ENCODE peak calls at places on chromosomes 3 and 15, in five cellular contexts. S is A549, J is HepG2, Q is K562, N is GM23338. X is an unnamed sample. For H3K4me1, the result is how much of the 10 kb centered on the place peaks cover.

GRCh38 chr15:89143503-89144162 is 55.4 kb downstream of the ABHD2 start:
- DNase-seq in S (no peak), J (no peak), Q (no peak), N (no peak), X (no peak)

GRCh38 chr3:49900491-49901153 is 3.1 kb downstream of the MST1R start:
- DNase-seq in S (peak), J (no peak), Q (no peak), N (peak), X (peak)

GRCh38 chr3:142210608-142211007 is 14.8 kb downstream of the GK5 start:
- DNase-seq in S (no peak), J (no peak), Q (no peak), N (peak), X (no peak)

GRCh38 chr15:52100807-52101206 is 11.8 kb downstream of the BCL2L10 start:
- DNase-seq in S (no peak), J (no peak), Q (no peak), N (no peak), X (peak)

GRCh38 chr3:101279162-101279561 is 41.2 kb downstream of the IMPG2 start:
- DNase-seq in S (no peak), J (no peak), Q (no peak), N (no peak), X (no peak)

GRCh38 chr3:127589600-127590281 is 792 bp downstream of the TPRA1 start:
- DNase-seq in S (no peak), J (no peak), Q (no peak), N (no peak), X (no peak)

GRCh38 chr15:26665950-26666921 is 106.6 kb downstream of the GABRB3 start:
- DNase-seq in S (no peak), J (no peak), Q (no peak), N (peak), X (no peak)

GRCh38 chr3:56885461-56885860 is 83.7 kb upstream of the ARHGEF3 start:
- DNase-seq in S (no peak), J (no peak), Q (no peak), N (no peak), X (no peak)

GRCh38 chr3:154122912-154123559 is 1.8 kb downstream of the ARHGEF26 start:
- DNase-seq in S (no peak), J (peak), Q (no peak), N (peak), X (no peak)

GRCh38 chr15:56940388-56940787 is 21.9 kb downstream of the TCF12 start:
- DNase-seq in S (no peak), J (no peak), Q (no peak), N (no peak), X (no peak)

GRCh38 chr3:138187296-138188012 is at the start of gene ARMC8:
- DNase-seq in S (peak), J (peak), Q (peak), N (peak), X (peak)

GRCh38 chr3:23880703-23881339 is 36.0 kb downstream of the NKIRAS1 start:
- DNase-seq in S (no peak), J (no peak), Q (no peak), N (no peak), X (no peak)

GRCh38 chr3:53493997-53494791 is at the start of gene CACNA1D:
- DNase-seq in S (no peak), J (no peak), Q (no peak), N (peak), X (peak)

GRCh38 chr3:4656059-4656458 is 162.9 kb downstream of the ITPR1 start:
- DNase-seq in S (peak), J (peak), Q (peak), N (peak), X (peak)

GRCh38 chr15:34043391-34043790 is 4.4 kb upstream of the AVEN start:
- DNase-seq in S (no peak), J (no peak), Q (no peak), N (no peak), X (no peak)

GRCh38 chr15:55282284-55282833 is 7.3 kb downstream of the RAB27A start:
- DNase-seq in S (no peak), J (no peak), Q (peak), N (no peak), X (no peak)

GRCh38 chr15:91055548-91056331 is 33.3 kb upstream of the VPS33B start:
- DNase-seq in S (peak), J (peak), Q (no peak), N (peak), X (peak)

GRCh38 chr3:99172736-99173657 is 271.5 kb upstream of the DCBLD2 start:
- DNase-seq in S (peak), J (peak), Q (peak), N (peak), X (peak)

GRCh38 chr3:57943525-57944312 is 64.5 kb upstream of the FLNB start:
- DNase-seq in S (no peak), J (no peak), Q (no peak), N (no peak), X (no peak)

GRCh38 chr3:65128346-65128745 is 440.5 kb upstream of the ADAMTS9 start:
- DNase-seq in S (no peak), J (no peak), Q (no peak), N (no peak), X (no peak)

GRCh38 chr3:77489216-77489615 is 449.3 kb downstream of the ROBO2 start:
- DNase-seq in S (no peak), J (no peak), Q (no peak), N (no peak), X (no peak)

GRCh38 chr3:27720029-27720518 is 2.0 kb downstream of the EOMES start:
- DNase-seq in S (no peak), J (no peak), Q (no peak), N (peak), X (no peak)

GRCh38 chr15:56325186-56325585 is 40.0 kb upstream of the TEX9 start:
- DNase-seq in S (no peak), J (no peak), Q (no peak), N (no peak), X (no peak)

GRCh38 chr3:53791317-53791716 is 54.9 kb downstream of the CHDH start:
- DNase-seq in S (no peak), J (no peak), Q (no peak), N (no peak), X (no peak)

GRCh38 chr3:128548011-128548410 is 55.0 kb upstream of the GATA2 start:
- DNase-seq in S (no peak), J (no peak), Q (no peak), N (no peak), X (no peak)

GRCh38 chr3:170352936-170353335 is 4.6 kb upstream of the SKIL start:
- DNase-seq in S (no peak), J (no peak), Q (no peak), N (no peak), X (no peak)

GRCh38 chr3:71495708-71496472 is 87.6 kb downstream of the FOXP1 start:
- DNase-seq in S (peak), J (peak), Q (no peak), N (peak), X (no peak)

GRCh38 chr3:39166134-39166710 is 12.8 kb upstream of the CSRNP1 start:
- DNase-seq in S (no peak), J (no peak), Q (no peak), N (no peak), X (no peak)

GRCh38 chr3:108391917-108392585 is 95.7 kb downstream of the HHLA2 start:
- DNase-seq in S (no peak), J (no peak), Q (no peak), N (no peak), X (no peak)

GRCh38 chr15:88016373-88016772 is 240.2 kb downstream of the NTRK3 start:
- DNase-seq in S (no peak), J (no peak), Q (no peak), N (no peak), X (no peak)

GRCh38 chr15:48440084-48440483 is 108.9 kb downstream of the DUT start:
- DNase-seq in S (no peak), J (no peak), Q (no peak), N (peak), X (no peak)

DNA sequence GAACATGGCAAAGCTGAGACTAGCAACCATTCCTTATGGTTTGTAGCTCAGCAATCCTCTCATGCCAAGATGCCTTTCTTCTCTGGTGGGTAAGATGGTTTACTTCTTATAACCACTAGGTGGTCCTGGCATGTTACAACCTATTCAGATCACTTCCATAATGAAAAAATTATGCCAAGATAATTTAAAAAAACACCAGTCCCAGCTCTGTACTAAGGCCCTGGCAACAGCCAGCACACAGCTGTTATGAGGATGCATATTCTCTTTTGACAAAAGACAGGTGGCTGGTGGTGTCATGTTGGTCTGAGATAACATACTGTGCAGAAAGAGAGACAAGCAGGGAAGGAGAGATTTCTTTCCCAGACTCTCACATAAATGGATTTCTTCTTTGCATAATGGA is 65.7 kb upstream of the FRMD4B start:
- DNase-seq in S (no peak), J (no peak), Q (no peak), N (peak), X (no peak)
- TF ChIP-seq REST in S (no peak), J (no peak), Q (no peak), N (no peak), X (no peak)

DNA sequence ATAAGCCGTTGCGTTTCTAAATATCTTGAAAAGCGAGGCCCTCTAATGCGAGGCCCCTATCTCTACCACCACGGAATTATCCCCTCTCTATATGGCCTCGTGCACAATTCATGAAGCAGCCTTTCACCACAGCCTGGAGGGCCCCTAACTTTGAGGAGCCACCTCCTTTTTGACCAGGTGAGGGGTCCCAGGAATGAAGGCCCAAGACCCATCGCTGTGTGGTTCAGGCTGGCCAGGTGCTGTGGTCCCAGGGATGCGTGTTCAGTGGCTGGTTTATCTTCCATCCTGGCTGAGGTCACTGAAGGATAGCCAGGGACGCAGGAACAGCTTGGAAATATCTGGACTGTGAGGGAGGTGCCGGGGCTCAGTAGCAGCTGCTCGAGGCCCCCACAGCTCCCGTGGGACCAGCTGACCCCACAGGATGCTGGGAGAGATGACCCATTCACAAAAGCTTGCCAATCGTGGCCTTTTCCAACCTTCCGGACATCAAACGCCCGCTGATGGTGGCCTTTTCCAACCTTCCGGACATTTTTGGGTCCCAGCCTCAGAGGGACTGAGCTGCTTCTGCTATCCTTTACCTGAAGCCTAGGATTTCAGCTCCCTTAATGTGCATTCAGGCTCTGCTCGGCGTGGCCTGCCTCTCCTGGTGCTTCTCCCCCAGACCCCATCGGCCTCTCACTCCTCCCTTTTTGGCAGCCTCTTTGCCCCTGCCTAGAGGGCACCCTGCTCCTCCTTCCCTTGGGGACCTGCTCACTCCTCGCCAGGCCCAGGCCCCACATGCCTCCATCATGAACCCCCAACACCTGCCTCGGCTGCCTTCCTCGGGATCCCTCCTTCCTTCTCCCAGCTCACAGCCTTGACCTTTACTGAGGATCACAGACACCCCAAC is 140.9 kb downstream of the CHSY1 start:
- DNase-seq in S (no peak), J (no peak), Q (no peak), N (no peak), X (no peak)
- H3K4me1 ChIP-seq in S (under half), J (under half), Q (under half), N (under half), X (under half)

GRCh38 chr3:86594838-86595237 is 396.1 kb downstream of the VGLL3 start:
- DNase-seq in S (no peak), J (no peak), Q (no peak), N (no peak), X (no peak)

DNA sequence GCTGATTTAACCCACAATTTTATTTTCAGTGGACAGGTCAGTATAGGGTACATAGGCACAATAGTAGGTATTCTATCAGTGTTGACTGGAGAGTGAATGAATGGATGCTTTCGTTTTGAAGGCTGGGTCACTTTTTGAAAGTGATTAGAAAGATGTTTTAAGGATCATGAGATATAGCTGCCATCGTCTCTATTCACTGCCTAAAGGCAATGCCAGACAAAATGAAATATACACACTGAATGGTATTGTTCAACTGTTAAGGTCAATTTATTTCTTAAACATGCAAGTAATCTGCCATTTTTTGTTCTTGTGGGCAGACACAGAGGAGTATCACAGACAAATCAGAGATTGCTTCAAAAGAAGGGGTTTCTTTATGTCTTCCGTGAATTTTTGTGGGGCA is 395.3 kb downstream of the VGLL3 start:
- DNase-seq in S (no peak), J (no peak), Q (no peak), N (no peak), X (no peak)
- H3K4me3 ChIP-seq in S (no peak), J (no peak), Q (no peak), N (no peak), X (no peak)

GRCh38 chr15:99537344-99537743 is 28.4 kb upstream of the MEF2A start:
- DNase-seq in S (no peak), J (no peak), Q (no peak), N (no peak), X (no peak)
- TF ChIP-seq REST in S (no peak), J (no peak), Q (no peak), N (no peak), X (no peak)

GRCh38 chr3:15797600-15798303 is at the start of gene ANKRD28:
- DNase-seq in S (peak), J (peak), Q (peak), N (peak), X (peak)

GRCh38 chr3:15800780-15801179 is 3.0 kb upstream of the ANKRD28 start:
- DNase-seq in S (no peak), J (no peak), Q (no peak), N (no peak), X (no peak)

GRCh38 chr3:15798533-15799245 is 910 bp upstream of the ANKRD28 start:
- DNase-seq in S (no peak), J (no peak), Q (no peak), N (no peak), X (no peak)

GRCh38 chr3:15801298-15801697 is 3.5 kb upstream of the ANKRD28 start:
- DNase-seq in S (no peak), J (no peak), Q (no peak), N (no peak), X (no peak)

GRCh38 chr3:15800327-15800726 is 2.5 kb upstream of the ANKRD28 start:
- DNase-seq in S (no peak), J (no peak), Q (no peak), N (no peak), X (no peak)
- H3K4me1 ChIP-seq in S (under half), J (under half), Q (under half), N (under half), X (under half)

GRCh38 chr3:69231929-69232437 is 109.6 kb upstream of the LMOD3 start:
- DNase-seq in S (no peak), J (no peak), Q (no peak), N (no peak), X (no peak)
- H3K4me3 ChIP-seq in S (no peak), J (no peak), Q (no peak), N (no peak), X (no peak)

GRCh38 chr3:118636841-118637240 is 397.8 kb downstream of the IGSF11 start:
- DNase-seq in S (no peak), J (peak), Q (no peak), N (peak), X (no peak)
- TF ChIP-seq REST in S (no peak), J (no peak), Q (no peak), N (no peak), X (no peak)